ENCODE peak calls at places on chromosomes 12 and 14, in nine cellular contexts. One of them, this sample, is unnamed. For H3K36me3 and H3K9me3, the result is how much of the 10 kb centered on the place peaks cover.

GRCh38 chr14:35355981-35356839 is 48.3 kb downstream of the NFKBIA start:
- DNase-seq in stomach: no peak
- DNase-seq in sigmoid colon: no peak
- DNase-seq in Panc1: no peak
- DNase-seq in endothelial cell of umbilical vein: no peak
- DNase-seq in transverse colon: peak
- DNase-seq in vagina: no peak
- DNase-seq in K562: peak
- DNase-seq in suprapubic skin: no peak
- DNase-seq in this sample: no peak

GRCh38 chr14:74913986-74914573 is 9.0 kb downstream of the RPS6KL1 start:
- DNase-seq in stomach: peak
- DNase-seq in sigmoid colon: peak
- DNase-seq in Panc1: peak
- DNase-seq in endothelial cell of umbilical vein: peak
- DNase-seq in transverse colon: peak
- DNase-seq in vagina: no peak
- DNase-seq in K562: peak
- DNase-seq in suprapubic skin: peak
- DNase-seq in this sample: peak

GRCh38 chr12:115404761-115405470 is 720.9 kb upstream of the TBX3 start:
- DNase-seq in stomach: no peak
- DNase-seq in sigmoid colon: no peak
- DNase-seq in Panc1: no peak
- DNase-seq in endothelial cell of umbilical vein: peak
- DNase-seq in transverse colon: no peak
- DNase-seq in vagina: no peak
- DNase-seq in K562: no peak
- DNase-seq in suprapubic skin: no peak
- DNase-seq in this sample: no peak

GRCh38 chr14:102029956-102030355 is 56.9 kb downstream of the HSP90AA1 start:
- DNase-seq in stomach: no peak
- DNase-seq in sigmoid colon: no peak
- DNase-seq in Panc1: no peak
- DNase-seq in endothelial cell of umbilical vein: no peak
- DNase-seq in transverse colon: no peak
- DNase-seq in vagina: no peak
- DNase-seq in K562: no peak
- DNase-seq in suprapubic skin: no peak
- DNase-seq in this sample: no peak

GRCh38 chr12:101564912-101565311 is 29.9 kb upstream of the MYBPC1 start:
- DNase-seq in stomach: no peak
- DNase-seq in sigmoid colon: no peak
- DNase-seq in Panc1: no peak
- DNase-seq in endothelial cell of umbilical vein: no peak
- DNase-seq in transverse colon: no peak
- DNase-seq in vagina: no peak
- DNase-seq in K562: peak
- DNase-seq in suprapubic skin: no peak
- DNase-seq in this sample: no peak

GRCh38 chr12:65609359-65609771 is 214.9 kb upstream of the HMGA2 start:
- DNase-seq in stomach: no peak
- DNase-seq in sigmoid colon: no peak
- DNase-seq in Panc1: no peak
- DNase-seq in endothelial cell of umbilical vein: peak
- DNase-seq in transverse colon: no peak
- DNase-seq in vagina: no peak
- DNase-seq in K562: no peak
- DNase-seq in suprapubic skin: no peak
- DNase-seq in this sample: no peak

GRCh38 chr12:46005151-46005797 is 14.9 kb upstream of the SCAF11 start:
- DNase-seq in stomach: no peak
- DNase-seq in sigmoid colon: no peak
- DNase-seq in Panc1: no peak
- DNase-seq in endothelial cell of umbilical vein: peak
- DNase-seq in transverse colon: no peak
- DNase-seq in vagina: no peak
- DNase-seq in K562: no peak
- DNase-seq in suprapubic skin: no peak
- DNase-seq in this sample: no peak

GRCh38 chr14:81303258-81303935 is 82.6 kb upstream of the GTF2A1 start:
- DNase-seq in stomach: peak
- DNase-seq in sigmoid colon: no peak
- DNase-seq in Panc1: no peak
- DNase-seq in endothelial cell of umbilical vein: no peak
- DNase-seq in transverse colon: peak
- DNase-seq in vagina: no peak
- DNase-seq in K562: peak
- DNase-seq in suprapubic skin: peak
- DNase-seq in this sample: no peak

GRCh38 chr12:74537126-74537706 is 419 bp upstream of the ATXN7L3B start:
- DNase-seq in stomach: no peak
- DNase-seq in sigmoid colon: no peak
- DNase-seq in Panc1: peak
- DNase-seq in endothelial cell of umbilical vein: no peak
- DNase-seq in transverse colon: no peak
- DNase-seq in vagina: no peak
- DNase-seq in K562: peak
- DNase-seq in suprapubic skin: no peak
- DNase-seq in this sample: no peak

GRCh38 chr12:53036802-53037201 is 13.1 kb upstream of the TNS2 start:
- DNase-seq in stomach: no peak
- DNase-seq in sigmoid colon: no peak
- DNase-seq in Panc1: no peak
- DNase-seq in endothelial cell of umbilical vein: no peak
- DNase-seq in transverse colon: no peak
- DNase-seq in vagina: no peak
- DNase-seq in K562: no peak
- DNase-seq in suprapubic skin: no peak
- DNase-seq in this sample: no peak
- H3K36me3 ChIP-seq in stomach: half or more
- H3K36me3 ChIP-seq in sigmoid colon: under half
- H3K36me3 ChIP-seq in Panc1: under half
- H3K36me3 ChIP-seq in endothelial cell of umbilical vein: under half
- H3K36me3 ChIP-seq in transverse colon: half or more
- H3K36me3 ChIP-seq in vagina: under half
- H3K36me3 ChIP-seq in K562: half or more
- H3K36me3 ChIP-seq in suprapubic skin: half or more
- H3K36me3 ChIP-seq in this sample: under half

DNA sequence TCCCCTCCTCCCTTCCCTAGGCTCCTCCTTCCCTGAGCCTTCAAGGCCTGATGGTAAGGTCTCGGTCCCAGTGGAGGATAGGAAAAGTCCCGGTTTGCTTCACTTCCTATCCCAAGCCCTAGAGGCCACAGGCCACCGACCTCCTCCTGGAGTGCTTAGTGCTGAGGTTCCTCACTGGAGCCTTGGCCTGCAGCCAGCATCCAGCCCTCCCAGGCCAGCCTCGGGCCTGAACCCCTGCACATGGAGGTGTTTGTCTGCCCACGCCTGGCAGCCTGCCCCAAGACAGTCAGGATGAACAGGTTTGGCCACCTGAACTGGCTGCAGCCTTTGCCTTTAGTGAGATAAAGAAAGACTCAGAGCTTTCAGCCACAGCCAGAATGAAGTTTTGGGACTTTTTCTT is 15.8 kb upstream of the KRT7 start:
- DNase-seq in stomach: peak
- DNase-seq in sigmoid colon: peak
- DNase-seq in Panc1: no peak
- DNase-seq in endothelial cell of umbilical vein: peak
- DNase-seq in transverse colon: peak
- DNase-seq in vagina: no peak
- DNase-seq in K562: no peak
- DNase-seq in suprapubic skin: peak
- DNase-seq in this sample: peak
- TF ChIP-seq POLR2AphosphoS5 in stomach: peak
- TF ChIP-seq POLR2AphosphoS5 in sigmoid colon: no peak
- TF ChIP-seq POLR2AphosphoS5 in Panc1: peak
- TF ChIP-seq POLR2AphosphoS5 in endothelial cell of umbilical vein: no peak
- TF ChIP-seq POLR2AphosphoS5 in transverse colon: no peak
- TF ChIP-seq POLR2AphosphoS5 in vagina: peak
- TF ChIP-seq POLR2AphosphoS5 in K562: no peak
- TF ChIP-seq POLR2AphosphoS5 in suprapubic skin: peak
- TF ChIP-seq POLR2AphosphoS5 in this sample: no peak

DNA sequence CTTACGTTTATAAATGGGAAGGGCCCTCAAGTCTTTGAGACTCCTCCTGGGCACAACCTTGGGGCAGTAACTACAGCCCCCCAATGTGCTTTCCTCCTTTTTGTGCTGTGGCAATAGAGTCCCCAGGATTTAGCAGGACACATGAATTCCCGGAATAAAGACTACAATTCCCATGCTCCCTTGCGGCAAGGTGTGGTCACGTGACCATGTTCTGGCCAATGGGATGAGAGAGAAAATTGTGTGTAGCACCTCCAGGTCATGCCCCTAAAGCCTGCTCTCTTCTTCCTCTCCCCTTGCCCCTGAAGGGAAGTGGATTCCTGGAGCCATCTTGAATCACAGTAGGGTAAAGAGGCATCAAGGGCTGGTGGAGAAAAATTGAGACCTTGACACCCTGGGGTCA is 295.1 kb upstream of the SFSWAP start:
- DNase-seq in stomach: no peak
- DNase-seq in sigmoid colon: no peak
- DNase-seq in Panc1: no peak
- DNase-seq in endothelial cell of umbilical vein: no peak
- DNase-seq in transverse colon: no peak
- DNase-seq in vagina: no peak
- DNase-seq in K562: peak
- DNase-seq in suprapubic skin: no peak
- DNase-seq in this sample: no peak
- H3K9me3 ChIP-seq in stomach: under half
- H3K9me3 ChIP-seq in sigmoid colon: under half
- H3K9me3 ChIP-seq in Panc1: under half
- H3K9me3 ChIP-seq in endothelial cell of umbilical vein: under half
- H3K9me3 ChIP-seq in transverse colon: under half
- H3K9me3 ChIP-seq in vagina: under half
- H3K9me3 ChIP-seq in K562: under half
- H3K9me3 ChIP-seq in suprapubic skin: under half
- H3K9me3 ChIP-seq in this sample: under half

DNA sequence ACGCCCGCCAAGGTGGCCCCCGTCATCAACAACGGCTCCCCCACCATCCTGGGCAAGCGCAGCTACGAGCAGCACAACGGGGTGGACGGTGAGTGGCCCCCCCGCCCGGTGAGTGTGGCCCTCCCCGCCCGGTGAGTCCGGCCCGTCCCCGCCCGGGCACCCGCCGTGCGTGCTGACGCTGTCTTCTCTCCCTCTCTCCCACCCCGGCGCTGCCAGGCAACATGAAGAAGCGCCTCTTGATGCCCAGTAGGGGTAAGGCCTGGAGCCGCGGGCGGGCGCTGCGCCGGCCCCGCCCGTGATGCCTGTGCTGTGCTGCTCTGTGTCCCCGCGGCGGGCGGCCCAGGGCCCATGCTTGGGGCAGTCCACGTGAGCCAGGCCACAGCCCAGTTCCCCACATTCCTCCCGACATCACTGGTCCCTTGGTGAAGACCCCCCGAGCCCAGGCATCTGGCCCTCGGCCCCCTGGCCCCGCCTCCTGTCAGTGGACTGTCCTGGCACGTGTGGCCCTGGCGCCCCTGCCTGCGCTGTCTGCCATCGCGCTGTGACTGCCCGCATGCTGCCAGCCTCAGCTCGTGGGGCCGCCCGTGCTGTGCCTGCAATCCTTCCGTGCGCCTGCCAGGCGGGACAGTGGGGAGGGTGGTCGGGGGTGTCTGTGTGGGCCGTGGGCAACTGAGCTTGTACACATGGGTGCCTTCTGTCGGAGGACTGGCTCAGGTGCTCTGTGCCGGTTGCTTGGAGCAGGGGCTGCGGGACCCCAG is 8.0 kb upstream of the CRIP2 start:
- DNase-seq in stomach: no peak
- DNase-seq in sigmoid colon: no peak
- DNase-seq in Panc1: no peak
- DNase-seq in endothelial cell of umbilical vein: no peak
- DNase-seq in transverse colon: no peak
- DNase-seq in vagina: no peak
- DNase-seq in K562: no peak
- DNase-seq in suprapubic skin: no peak
- DNase-seq in this sample: no peak
- H3K36me3 ChIP-seq in stomach: half or more
- H3K36me3 ChIP-seq in sigmoid colon: under half
- H3K36me3 ChIP-seq in Panc1: under half
- H3K36me3 ChIP-seq in endothelial cell of umbilical vein: under half
- H3K36me3 ChIP-seq in transverse colon: under half
- H3K36me3 ChIP-seq in vagina: under half
- H3K36me3 ChIP-seq in K562: half or more
- H3K36me3 ChIP-seq in suprapubic skin: half or more
- H3K36me3 ChIP-seq in this sample: under half